ENCODE peak calls at places on chromosomes 12 and 14, in eight cellular contexts. G is stimulated activated naive B cell treated with anti-CD40 and anti-IgM and Interleukin-4, amounts not matched to agents 10 μg/mL and 1 μg/mL and 100 μg/mL, for 72 hours; C is EH; W is effector CD4-positive, alpha-beta T cell; J is HTR-8/SVneo; A is GM23248; T is AG20443; L is HS-5. N is an unnamed sample.

GRCh38 chr14:22194669-22195068 is 394.4 kb downstream of the DAD1 start:
- DNase-seq in W (no peak), L (no peak), G (no peak), J (no peak), A (no peak), C (no peak), T (no peak), N (no peak)

GRCh38 chr14:90626550-90626949 is 189.7 kb downstream of the TTC7B start:
- DNase-seq in J (no peak), W (no peak), G (no peak), A (no peak), L (no peak), T (no peak), C (no peak), N (no peak)

GRCh38 chr12:108511633-108512540 is 3.2 kb upstream of the FICD start:
- DNase-seq in A (peak), J (peak), C (peak), G (peak), T (peak), W (peak), L (no peak), N (peak)

GRCh38 chr14:26917086-26917485 is 319.3 kb upstream of the NOVA1 start:
- DNase-seq in J (peak), G (no peak), C (no peak), A (peak), T (peak), L (no peak), W (no peak), N (no peak)

GRCh38 chr14:51507556-51508511 is 143.9 kb upstream of the FRMD6 start:
- DNase-seq in L (no peak), J (no peak), T (peak), W (no peak), A (peak), G (no peak), C (peak), N (peak)

GRCh38 chr14:92294506-92294905 is 28.5 kb upstream of the SLC24A4 start:
- DNase-seq in T (no peak), C (no peak), A (peak), L (no peak), J (no peak), G (no peak), W (no peak), N (no peak)

GRCh38 chr12:42612258-42612608 is 22.7 kb upstream of the PRICKLE1 start:
- DNase-seq in T (no peak), A (peak), J (no peak), W (no peak), L (no peak), G (no peak), C (peak), N (no peak)

GRCh38 chr12:131985145-131985875 is 35.6 kb downstream of the EP400 start:
- DNase-seq in A (no peak), W (no peak), G (no peak), C (no peak), J (no peak), L (no peak), T (no peak), N (no peak)

GRCh38 chr12:68432622-68433021 is 100.5 kb upstream of the MDM1 start:
- DNase-seq in L (no peak), W (no peak), G (no peak), J (no peak), T (no peak), C (peak), A (no peak), N (no peak)